ENCODE peak calls at places on chromosomes 12 and 14, in ten cellular contexts. H is colonic mucosa; G is HAP-1; M is body of pancreas; W is keratinocyte; Q is ovary; N is OCI-LY7; U is endothelial cell of umbilical vein; R is SK-N-SH; X is CD8-positive, alpha-beta memory T cell. A is an unnamed sample. For H3K4me1, the result is how much of the 10 kb centered on the place peaks cover.

GRCh38 chr12:59808317-59808910 is 212.6 kb downstream of the SLC16A7 start:
- DNase-seq in M (no peak), W (no peak), H (no peak), Q (no peak), U (peak), N (peak), X (no peak), R (peak), G (no peak), A (no peak)

GRCh38 chr14:95553141-95553540 is 18.3 kb downstream of the GLRX5 start:
- DNase-seq in N (no peak), M (no peak), W (no peak), X (no peak), Q (no peak), G (no peak), R (no peak), H (no peak), U (no peak), A (no peak)

GRCh38 chr12:2958432-2959193 is 584 bp upstream of the TEAD4 start:
- DNase-seq in Q (peak), X (no peak), U (peak), W (peak), M (peak), R (peak), H (peak), G (peak), N (no peak), A (no peak)

GRCh38 chr14:32564591-32564990 is 235.5 kb downstream of the AKAP6 start:
- DNase-seq in G (no peak), H (no peak), N (no peak), W (no peak), R (no peak), X (no peak), U (peak), Q (no peak), M (no peak), A (no peak)

GRCh38 chr14:37819155-37820015 is 224.0 kb downstream of the TTC6 start:
- DNase-seq in W (no peak), N (no peak), H (no peak), M (no peak), R (no peak), Q (no peak), G (no peak), X (no peak), U (no peak), A (no peak)

GRCh38 chr12:57890191-57891120 is 43.9 kb upstream of the CTDSP2 start:
- DNase-seq in G (no peak), H (peak), R (no peak), N (no peak), X (no peak), M (no peak), Q (no peak), U (no peak), W (no peak), A (no peak)

GRCh38 chr12:132953771-132954170 is 2.3 kb downstream of the ZNF605 start:
- DNase-seq in R (no peak), M (no peak), W (no peak), X (no peak), H (no peak), G (no peak), U (no peak), N (no peak), Q (no peak), A (peak)

GRCh38 chr14:55579724-55580400 is at the start of gene KTN1:
- DNase-seq in R (peak), X (peak), W (no peak), G (peak), M (peak), U (peak), Q (peak), N (peak), H (peak), A (peak)

GRCh38 chr14:93915800-93916199 is 11.3 kb upstream of the FAM181A start:
- DNase-seq in G (no peak), W (no peak), Q (no peak), X (no peak), R (no peak), N (no peak), H (no peak), U (no peak), M (no peak), A (no peak)

GRCh38 chr14:67516679-67517078 is 16.4 kb upstream of the PLEKHH1 start:
- DNase-seq in N (no peak), R (no peak), U (no peak), G (no peak), X (no peak), H (no peak), Q (no peak), M (no peak), W (no peak), A (no peak)

GRCh38 chr12:24111101-24111500 is 161.6 kb upstream of the SOX5 start:
- DNase-seq in W (peak), R (no peak), G (no peak), N (no peak), U (no peak), M (no peak), Q (no peak), X (no peak), H (no peak), A (no peak)

GRCh38 chr12:98698603-98699463 is 53.7 kb downstream of the APAF1 start:
- DNase-seq in M (peak), G (peak), W (no peak), H (peak), U (peak), R (peak), Q (peak), X (peak), N (peak), A (peak)

GRCh38 chr12:126772171-126772864 is 1494.7 kb upstream of the TMEM132C start:
- DNase-seq in H (no peak), R (no peak), Q (no peak), M (peak), G (no peak), W (no peak), X (peak), N (no peak), U (no peak), A (peak)

GRCh38 chr14:97156705-97157104 is 359.5 kb downstream of the VRK1 start:
- DNase-seq in Q (no peak), U (no peak), G (no peak), X (no peak), R (no peak), H (no peak), W (no peak), M (no peak), N (no peak), A (no peak)

GRCh38 chr12:123478762-123479161 is 20.8 kb downstream of the SNRNP35 start:
- DNase-seq in G (no peak), N (no peak), H (no peak), X (no peak), W (no peak), Q (no peak), R (no peak), U (peak), M (no peak), A (no peak)

GRCh38 chr14:34971381-34971780 is 11.4 kb upstream of the SRP54 start:
- DNase-seq in Q (no peak), N (no peak), G (no peak), W (no peak), U (peak), M (no peak), X (no peak), R (no peak), H (no peak), A (no peak)

GRCh38 chr14:95413289-95414215 is 93.8 kb upstream of the CLMN start:
- DNase-seq in N (no peak), R (peak), Q (no peak), M (no peak), H (no peak), G (no peak), W (no peak), U (no peak), X (no peak), A (no peak)

GRCh38 chr12:92290881-92291280 is 145.2 kb upstream of the BTG1 start:
- DNase-seq in M (no peak), U (no peak), R (no peak), H (no peak), Q (no peak), G (no peak), N (no peak), W (no peak), X (no peak), A (no peak)

GRCh38 chr12:124294686-124295315 is at the start of gene RFLNA:
- DNase-seq in Q (peak), M (no peak), R (peak), U (peak), H (peak), W (no peak), X (no peak), N (no peak), G (peak), A (no peak)

GRCh38 chr12:109877504-109878246 is 2.7 kb downstream of the GLTP start:
- DNase-seq in N (no peak), W (no peak), U (no peak), Q (no peak), M (no peak), H (no peak), X (no peak), R (no peak), G (no peak), A (no peak)

GRCh38 chr12:1518763-1519516 is 75.4 kb downstream of the FBXL14 start:
- DNase-seq in W (peak), M (no peak), U (peak), X (no peak), N (no peak), Q (no peak), H (no peak), G (no peak), R (no peak), A (no peak)

GRCh38 chr12:22684526-22685118 is 59.7 kb downstream of the ETNK1 start:
- DNase-seq in X (no peak), W (peak), G (no peak), R (peak), N (peak), U (peak), Q (no peak), M (no peak), H (no peak), A (no peak)

GRCh38 chr14:58196198-58196597 is 3.8 kb upstream of the ACTR10 start:
- DNase-seq in M (no peak), R (no peak), X (no peak), H (no peak), N (no peak), W (no peak), U (no peak), G (no peak), Q (no peak), A (no peak)

GRCh38 chr12:57518920-57519757 is 1.2 kb downstream of the DDIT3 start:
- DNase-seq in M (peak), N (peak), H (peak), Q (no peak), X (no peak), R (no peak), U (no peak), G (peak), W (no peak), A (peak)

GRCh38 chr12:5430639-5431603 is 987 bp upstream of the NTF3 start:
- DNase-seq in N (peak), G (no peak), Q (peak), W (no peak), M (no peak), U (peak), R (peak), X (no peak), H (no peak), A (no peak)

GRCh38 chr12:89117448-89118034 is 234.8 kb downstream of the DUSP6 start:
- DNase-seq in G (no peak), N (no peak), H (peak), M (peak), R (no peak), X (no peak), U (peak), Q (no peak), W (peak), A (no peak)

GRCh38 chr12:112008918-112009317 is 4.0 kb downstream of the TMEM116 start:
- DNase-seq in G (no peak), Q (no peak), W (no peak), H (no peak), N (no peak), R (no peak), X (no peak), U (peak), M (no peak), A (no peak)

GRCh38 chr12:61536117-61536516 is 724.1 kb upstream of the USP15 start:
- DNase-seq in Q (no peak), W (no peak), U (no peak), H (no peak), X (no peak), N (no peak), M (no peak), R (no peak), G (no peak), A (no peak)

GRCh38 chr12:39912211-39912980 is 193.5 kb downstream of the SLC2A13 start:
- DNase-seq in W (no peak), H (peak), Q (no peak), U (no peak), N (no peak), G (no peak), X (no peak), M (peak), R (no peak), A (peak)

GRCh38 chr14:105447651-105448640 is 26.7 kb upstream of the CRIP2 start:
- DNase-seq in N (no peak), G (no peak), Q (no peak), U (no peak), H (no peak), M (no peak), X (no peak), R (no peak), W (no peak), A (no peak)

GRCh38 chr14:103547455-103547940 is 15.0 kb downstream of the BAG5 start:
- DNase-seq in U (no peak), N (no peak), G (no peak), H (no peak), X (no peak), R (peak), M (no peak), W (no peak), Q (peak), A (no peak)
- H3K4me1 ChIP-seq in U (under half), N (under half), G (under half), H (under half), X (under half), R (under half), M (under half), W (under half), Q (under half), A (under half)

DNA sequence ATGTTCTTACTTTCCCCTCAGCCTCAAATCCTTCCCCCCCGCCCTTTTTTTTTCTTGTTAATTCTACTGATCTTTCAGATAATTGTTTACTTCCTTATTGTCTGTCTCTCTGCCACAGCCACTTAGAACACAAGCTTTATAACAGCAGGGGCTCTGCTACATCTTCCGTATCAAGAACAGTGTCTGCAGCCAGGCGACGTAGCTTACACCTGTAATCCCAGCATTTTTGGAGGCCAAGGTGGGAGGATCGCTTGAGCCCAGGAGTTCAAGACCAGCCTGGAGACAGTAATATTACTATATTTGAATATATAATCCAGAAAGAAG is 5.4 kb downstream of the SOS2 start:
- DNase-seq in M (no peak), N (no peak), R (no peak), G (no peak), U (no peak), Q (no peak), H (no peak), W (no peak), X (no peak), A (no peak)
- H3K4me1 ChIP-seq in M (half or more), N (under half), R (under half), G (under half), U (under half), Q (under half), H (under half), W (under half), X (under half), A (under half)

GRCh38 chr12:15631007-15631715 is 158.0 kb downstream of the EPS8 start:
- DNase-seq in M (no peak), H (no peak), N (no peak), Q (no peak), X (no peak), U (no peak), R (no peak), G (no peak), W (no peak), A (no peak)

GRCh38 chr12:15632708-15633107 is 156.5 kb downstream of the EPS8 start:
- DNase-seq in U (no peak), N (no peak), R (no peak), W (no peak), G (no peak), M (no peak), X (no peak), Q (no peak), H (no peak), A (no peak)

GRCh38 chr12:15636060-15636890 is 152.9 kb downstream of the EPS8 start:
- DNase-seq in W (no peak), U (peak), Q (no peak), G (no peak), N (no peak), H (no peak), X (no peak), M (no peak), R (no peak), A (no peak)

GRCh38 chr12:15634010-15634676 is 155.0 kb downstream of the EPS8 start:
- DNase-seq in U (peak), Q (no peak), X (no peak), H (no peak), W (no peak), M (no peak), G (no peak), N (no peak), R (no peak), A (no peak)

GRCh38 chr12:15633201-15633600 is 156.0 kb downstream of the EPS8 start:
- DNase-seq in X (no peak), G (no peak), R (no peak), Q (no peak), W (no peak), M (no peak), H (no peak), U (peak), N (no peak), A (no peak)
- H3K4me1 ChIP-seq in X (under half), G (under half), R (half or more), Q (under half), W (under half), M (under half), H (under half), U (half or more), N (under half), A (under half)

GRCh38 chr14:77986808-77987207 is 183.4 kb upstream of the NRXN3 start:
- DNase-seq in U (no peak), M (no peak), X (no peak), G (no peak), H (no peak), W (no peak), N (no peak), Q (no peak), R (no peak), A (no peak)
- H3K4me1 ChIP-seq in U (under half), M (under half), X (under half), G (under half), H (under half), W (under half), N (under half), Q (under half), R (under half), A (under half)

DNA sequence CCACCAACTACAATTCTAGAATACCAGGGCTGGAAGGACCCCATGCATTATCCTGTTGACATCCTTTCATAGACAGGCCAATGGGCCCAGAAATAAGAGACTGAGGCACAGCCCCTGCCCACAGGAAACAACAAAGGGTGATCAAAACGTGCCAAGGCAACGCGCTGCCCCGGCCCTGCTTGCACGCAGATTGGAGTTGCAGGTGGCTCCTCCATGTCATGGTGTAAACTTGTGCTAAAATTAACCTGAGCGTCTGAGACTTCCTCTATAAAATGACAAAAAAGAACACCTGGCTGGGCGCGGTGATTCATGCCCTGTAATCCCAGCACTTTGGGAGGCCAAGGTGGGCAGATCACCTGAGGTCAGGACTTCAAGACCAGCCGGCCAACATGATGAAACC is 30.1 kb downstream of the SPRING1 start:
- DNase-seq in R (no peak), W (no peak), M (no peak), G (no peak), Q (no peak), X (no peak), N (peak), U (no peak), H (no peak), A (no peak)
- H3K4me1 ChIP-seq in R (under half), W (under half), M (under half), G (under half), Q (under half), X (under half), N (half or more), U (under half), H (under half), A (under half)

DNA sequence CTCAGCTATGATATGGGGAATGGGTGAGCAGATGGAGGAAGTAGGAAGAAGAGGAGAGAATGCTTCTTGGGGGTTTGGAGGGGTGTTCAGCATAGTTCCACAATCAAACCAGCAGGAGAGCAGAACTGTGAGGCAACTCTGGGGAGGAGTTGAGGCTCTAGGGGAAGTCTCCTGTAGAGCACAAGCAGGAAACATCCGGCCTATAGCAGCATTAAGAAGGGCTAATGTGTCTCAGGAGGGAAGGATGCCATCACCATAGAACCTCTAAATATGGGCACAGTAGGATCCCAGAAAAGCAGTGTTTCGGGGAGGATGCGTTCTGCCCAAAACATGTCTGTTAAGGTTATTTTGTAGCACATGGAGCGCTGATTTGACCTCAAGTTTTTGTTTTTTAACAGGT is 8.4 kb upstream of the SALL2 start:
- DNase-seq in R (no peak), X (no peak), N (peak), M (no peak), H (no peak), G (no peak), W (no peak), U (no peak), Q (no peak), A (no peak)
- H3K4me1 ChIP-seq in R (under half), X (under half), N (under half), M (under half), H (under half), G (under half), W (under half), U (under half), Q (under half), A (under half)

GRCh38 chr14:21384494-21384851 is 654 bp upstream of the SUPT16H start:
- DNase-seq in R (no peak), Q (peak), X (no peak), U (no peak), N (no peak), M (no peak), W (no peak), G (no peak), H (no peak), A (peak)

GRCh38 chr14:21379338-21379737 is 4.5 kb downstream of the SUPT16H start:
- DNase-seq in U (no peak), X (no peak), N (no peak), H (no peak), G (no peak), Q (no peak), R (no peak), M (no peak), W (no peak), A (no peak)

GRCh38 chr14:21383848-21384493 is at the start of gene SUPT16H:
- DNase-seq in H (peak), Q (peak), W (peak), N (peak), X (peak), R (peak), M (peak), G (peak), U (peak), A (peak)

GRCh38 chr14:21382886-21383847 is 652 bp downstream of the SUPT16H start:
- DNase-seq in R (peak), N (peak), X (peak), H (peak), Q (peak), G (peak), W (no peak), U (peak), M (peak), A (peak)

DNA sequence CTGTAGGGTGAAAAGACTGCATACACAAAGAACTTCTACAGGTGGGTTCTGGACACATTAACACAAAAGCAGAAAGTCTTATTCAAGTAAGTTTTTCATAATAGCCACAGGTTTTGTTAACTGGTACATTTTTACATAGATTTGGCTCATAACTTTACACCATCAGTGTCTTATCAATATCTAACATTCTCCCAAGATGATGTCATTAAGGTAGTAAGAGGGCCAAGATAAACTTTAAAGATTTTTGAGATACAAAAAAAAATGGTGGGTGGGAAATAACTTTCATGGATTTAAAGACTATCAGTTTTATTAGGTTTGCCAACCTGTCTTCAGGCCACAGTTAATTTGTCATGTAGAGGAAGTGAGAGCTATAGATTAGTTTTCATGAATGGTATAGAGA is 1.7 kb downstream of the SUPT16H start:
- DNase-seq in Q (no peak), M (no peak), U (no peak), G (no peak), W (no peak), H (no peak), N (no peak), X (no peak), R (no peak), A (no peak)
- H3K4me1 ChIP-seq in Q (under half), M (under half), U (under half), G (under half), W (under half), H (under half), N (half or more), X (under half), R (under half), A (under half)

GRCh38 chr12:26874501-26875296 is 41.7 kb upstream of the ITPR2 start:
- DNase-seq in X (no peak), H (no peak), U (peak), W (no peak), R (no peak), G (no peak), M (no peak), N (no peak), Q (no peak), A (no peak)
- H3K4me1 ChIP-seq in X (under half), H (under half), U (under half), W (under half), R (under half), G (under half), M (under half), N (under half), Q (under half), A (under half)

A was measured in Peyer's patch.